ENCODE peak calls at places on chromosomes 3 and 15, in five cellular contexts. U is iPS DF 6.9, J is tibial nerve, M is hepatocyte, I is fibroblast of pulmonary artery. R is an unnamed sample.

GRCh38 chr15:44550256-44550655 is 13.3 kb downstream of the EIF3J start:
- DNase-seq in U (no peak), J (no peak), M (no peak), I (peak), R (peak)

GRCh38 chr3:186044427-186044826 is 64.5 kb downstream of the ETV5 start:
- DNase-seq in U (no peak), J (no peak), M (no peak), I (no peak), R (no peak)

GRCh38 chr3:180278583-180279188 is 241.9 kb upstream of the PEX5L start:
- DNase-seq in U (no peak), J (no peak), M (no peak), I (no peak), R (no peak)

GRCh38 chr3:148999806-149000205 is 8.5 kb downstream of the GYG1 start:
- DNase-seq in U (no peak), J (no peak), M (no peak), I (peak), R (no peak)

GRCh38 chr3:151067158-151067557 is 18.3 kb upstream of the MED12L start:
- DNase-seq in U (no peak), J (no peak), M (no peak), I (peak), R (no peak)

GRCh38 chr15:37774961-37775360 is 159.5 kb upstream of the TMCO5A start:
- DNase-seq in U (no peak), J (no peak), M (no peak), I (no peak), R (no peak)

GRCh38 chr3:117252208-117252607 is 542.6 kb downstream of the TUSC7 start:
- DNase-seq in U (no peak), J (no peak), M (peak), I (peak), R (peak)

GRCh38 chr15:67101981-67102929 is 36.9 kb downstream of the SMAD3 start:
- DNase-seq in U (no peak), J (no peak), M (no peak), I (no peak), R (peak)

GRCh38 chr15:66646308-66646707 is 55.7 kb upstream of the SMAD6 start:
- DNase-seq in U (no peak), J (no peak), M (no peak), I (peak), R (peak)

GRCh38 chr15:82715003-82715402 is 5.3 kb upstream of the AP3B2 start:
- DNase-seq in U (no peak), J (no peak), M (no peak), I (no peak), R (no peak)

GRCh38 chr15:78640840-78641733 is at the start of gene CHRNB4:
- DNase-seq in U (peak), J (no peak), M (peak), I (peak), R (no peak)

GRCh38 chr15:91049378-91050127 is 27.2 kb upstream of the VPS33B start:
- DNase-seq in U (no peak), J (peak), M (peak), I (peak), R (peak)

GRCh38 chr15:77035999-77036471 is 34.9 kb downstream of the TSPAN3 start:
- DNase-seq in U (no peak), J (no peak), M (no peak), I (no peak), R (no peak)

GRCh38 chr3:136929984-136930671 is 27.7 kb upstream of the IL20RB start:
- DNase-seq in U (no peak), J (peak), M (peak), I (peak), R (peak)

GRCh38 chr3:155217591-155217990 is 75.9 kb downstream of the STRIT1 start:
- DNase-seq in U (no peak), J (no peak), M (no peak), I (peak), R (peak)

GRCh38 chr15:38905634-38906033 is 341.0 kb upstream of the RASGRP1 start:
- DNase-seq in U (no peak), J (no peak), M (no peak), I (no peak), R (no peak)

GRCh38 chr3:22089284-22089683 is 338.3 kb upstream of the ZNF385D start:
- DNase-seq in U (peak), J (no peak), M (peak), I (peak), R (peak)

GRCh38 chr3:127556565-127556964 is 34.0 kb downstream of the TPRA1 start:
- DNase-seq in U (no peak), J (no peak), M (no peak), I (no peak), R (no peak)

GRCh38 chr3:151479452-151479851 is 18.6 kb upstream of the IGSF10 start:
- DNase-seq in U (no peak), J (no peak), M (no peak), I (no peak), R (no peak)

GRCh38 chr3:123447749-123448502 is 964 bp downstream of the ADCY5 start:
- DNase-seq in U (no peak), J (no peak), M (peak), I (peak), R (no peak)

GRCh38 chr3:65146149-65146548 is 458.3 kb upstream of the ADAMTS9 start:
- DNase-seq in U (peak), J (no peak), M (peak), I (no peak), R (no peak)

GRCh38 chr3:24522155-24522579 is 27.5 kb upstream of the THRB start:
- DNase-seq in U (no peak), J (no peak), M (peak), I (no peak), R (no peak)

GRCh38 chr3:116517308-116517707 is 72.0 kb upstream of the LSAMP start:
- DNase-seq in U (peak), J (no peak), M (peak), I (peak), R (peak)

GRCh38 chr3:136994772-136995516 is 37.2 kb downstream of the IL20RB start:
- DNase-seq in U (no peak), J (peak), M (no peak), I (peak), R (peak)

GRCh38 chr3:110026421-110026820 is 689.1 kb upstream of the DPPA4 start:
- DNase-seq in U (no peak), J (no peak), M (no peak), I (peak), R (peak)

GRCh38 chr3:113054552-113054951 is 63.8 kb downstream of the GTPBP8 start:
- DNase-seq in U (no peak), J (no peak), M (no peak), I (peak), R (peak)

GRCh38 chr15:57680021-57680420 is 26.5 kb upstream of the POLR2M start:
- DNase-seq in U (no peak), J (no peak), M (peak), I (peak), R (peak)

GRCh38 chr3:101091489-101091888 is 98.3 kb upstream of the ABI3BP start:
- DNase-seq in U (no peak), J (no peak), M (no peak), I (no peak), R (peak)

GRCh38 chr3:186003610-186004009 is 65.8 kb upstream of the TRA2B start:
- DNase-seq in U (no peak), J (no peak), M (no peak), I (no peak), R (no peak)

DNA sequence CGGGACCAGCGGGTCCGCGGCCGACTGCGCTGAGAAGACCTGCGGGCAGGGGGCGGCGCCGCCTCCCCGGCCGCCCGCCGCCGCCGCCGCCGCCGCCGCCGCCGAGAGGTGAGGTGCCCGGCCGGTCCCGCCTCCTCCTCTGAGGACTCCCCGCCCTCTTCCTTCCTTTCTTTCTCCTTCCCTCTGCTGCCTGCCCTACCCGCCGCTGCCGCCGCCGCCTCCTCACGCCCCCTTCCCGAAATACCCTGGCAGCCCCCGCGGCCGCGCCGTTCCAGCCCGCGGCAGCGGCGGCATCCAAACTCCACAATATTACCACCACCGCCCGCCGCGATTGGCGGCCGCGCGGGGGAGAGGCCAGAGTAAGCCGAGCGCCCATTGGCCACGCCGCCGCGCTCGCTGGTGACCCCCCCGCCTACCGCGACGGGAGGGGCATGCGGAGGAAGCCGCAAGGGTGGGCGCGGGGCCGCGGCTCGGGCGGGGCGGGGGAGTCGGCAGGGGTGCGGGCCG is 61.8 kb upstream of the ANKRD28 start:
- DNase-seq in U (no peak), J (peak), M (peak), I (peak), R (peak)
- H3K4me3 ChIP-seq in U (peak), J (peak), M (peak), I (peak), R (peak)

GRCh38 chr3:141228385-141228784 is 3.2 kb upstream of the PXYLP1 start:
- DNase-seq in U (no peak), J (no peak), M (no peak), I (no peak), R (no peak)
- H3K4me3 ChIP-seq in U (no peak), J (no peak), M (no peak), I (no peak), R (no peak)

GRCh38 chr15:56240390-56240789 is 3.3 kb downstream of the RFX7 start:
- DNase-seq in U (no peak), J (no peak), M (no peak), I (no peak), R (no peak)
- H3K4me3 ChIP-seq in U (no peak), J (no peak), M (no peak), I (peak), R (peak)

GRCh38 chr3:58628823-58629562 is 37.6 kb downstream of the FAM3D start:
- DNase-seq in U (no peak), J (peak), M (peak), I (peak), R (peak)
- H3K4me3 ChIP-seq in U (no peak), J (no peak), M (no peak), I (peak), R (peak)

DNA sequence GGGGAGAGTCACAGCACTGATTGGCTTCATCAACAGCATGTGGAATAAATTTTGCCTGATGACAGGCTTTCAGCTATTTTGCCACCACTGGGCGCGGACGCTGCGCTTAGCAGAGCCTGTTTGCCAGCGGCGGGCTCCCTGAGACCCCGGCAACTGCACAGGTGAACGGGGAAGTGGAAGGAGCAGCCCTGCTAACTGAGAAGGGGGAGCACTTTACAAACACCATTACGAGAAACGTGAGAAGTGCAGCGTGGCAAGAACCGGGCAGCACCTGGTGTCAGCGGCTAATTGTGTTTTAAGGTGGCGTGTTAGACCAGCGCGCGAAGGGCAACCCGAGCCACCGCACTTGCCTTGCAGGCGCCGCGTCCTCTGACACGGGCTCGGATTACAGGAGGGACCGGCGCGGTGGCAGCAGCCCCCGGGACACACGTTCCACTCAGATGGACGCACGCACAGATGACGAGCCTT is 307.8 kb upstream of the ARRDC4 start:
- DNase-seq in U (peak), J (no peak), M (peak), I (no peak), R (no peak)
- H3K4me3 ChIP-seq in U (peak), J (peak), M (peak), I (no peak), R (no peak)

GRCh38 chr3:3027976-3028567 is 82.1 kb downstream of the IL5RA start:
- DNase-seq in U (no peak), J (no peak), M (no peak), I (no peak), R (no peak)
- H3K4me3 ChIP-seq in U (no peak), J (no peak), M (no peak), I (no peak), R (no peak)

DNA sequence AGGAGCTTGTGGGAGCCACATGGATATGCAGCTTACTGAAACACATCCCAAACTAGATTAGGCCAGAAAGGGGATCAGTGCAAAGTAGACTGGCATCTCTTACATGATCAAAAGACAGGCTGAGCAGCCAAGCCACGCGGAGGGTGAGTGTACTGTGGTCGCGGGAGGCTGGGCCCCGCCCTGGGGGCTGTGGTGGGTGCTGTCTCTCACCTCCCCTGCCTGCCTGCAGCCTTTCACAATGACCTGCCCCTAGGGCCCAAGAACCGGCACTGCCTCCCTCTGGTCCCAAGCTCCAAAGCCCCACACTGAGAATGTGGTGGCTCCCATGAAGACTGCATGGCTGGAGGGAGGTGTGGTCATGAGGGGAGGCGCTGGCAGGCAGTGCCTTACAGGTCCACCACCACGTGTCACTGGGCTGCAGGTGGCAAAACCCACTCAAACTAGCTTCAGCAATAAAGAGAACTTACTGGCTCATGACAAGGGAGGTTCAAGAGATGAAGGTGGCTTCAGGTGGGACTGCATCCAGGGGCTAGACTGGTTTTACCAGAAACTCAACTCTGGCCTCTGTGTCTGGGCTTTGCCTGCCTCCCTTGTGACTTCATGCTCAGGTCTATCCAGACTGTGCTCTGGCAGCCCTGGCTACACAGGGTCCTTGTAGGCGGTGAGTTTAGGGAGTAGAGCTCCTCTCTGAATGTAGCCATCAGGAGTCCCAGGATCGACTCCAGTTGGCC is 27.4 kb upstream of the PLXND1 start:
- DNase-seq in U (no peak), J (no peak), M (no peak), I (no peak), R (no peak)
- H3K4me3 ChIP-seq in U (no peak), J (no peak), M (no peak), I (no peak), R (no peak)

GRCh38 chr3:32992310-32992686 is 40.9 kb downstream of the CCR4 start:
- DNase-seq in U (no peak), J (no peak), M (no peak), I (no peak), R (no peak)
- H3K4me3 ChIP-seq in U (no peak), J (no peak), M (no peak), I (no peak), R (no peak)

GRCh38 chr15:23647421-23648375 is at the start of gene MAGEL2:
- DNase-seq in U (no peak), J (no peak), M (peak), I (peak), R (no peak)

GRCh38 chr15:23647001-23647295 is 719 bp downstream of the MAGEL2 start:
- DNase-seq in U (no peak), J (no peak), M (no peak), I (no peak), R (no peak)

GRCh38 chr15:23645379-23646164 is 2.1 kb downstream of the MAGEL2 start:
- DNase-seq in U (no peak), J (no peak), M (peak), I (no peak), R (no peak)

GRCh38 chr15:23644829-23645228 is 2.8 kb downstream of the MAGEL2 start:
- DNase-seq in U (no peak), J (no peak), M (no peak), I (no peak), R (no peak)

GRCh38 chr15:23646165-23647000 is 1.3 kb downstream of the MAGEL2 start:
- DNase-seq in U (no peak), J (no peak), M (peak), I (no peak), R (no peak)
- H3K4me3 ChIP-seq in U (no peak), J (no peak), M (no peak), I (no peak), R (no peak)

GRCh38 chr15:95087253-95087609 is 855.9 kb downstream of the MCTP2 start:
- DNase-seq in U (no peak), J (no peak), M (peak), I (peak), R (no peak)

GRCh38 chr15:95085056-95085455 is 853.7 kb downstream of the MCTP2 start:
- DNase-seq in U (no peak), J (no peak), M (peak), I (no peak), R (no peak)

GRCh38 chr15:95086543-95087252 is 855.3 kb downstream of the MCTP2 start:
- DNase-seq in U (no peak), J (no peak), M (peak), I (peak), R (peak)
- H3K4me3 ChIP-seq in U (no peak), J (no peak), M (no peak), I (no peak), R (no peak)

R was measured in fibroblast of the aortic adventitia.